ENCODE peak calls at places on chromosomes 12 and 14, in four cellular contexts. One of them, this sample, is unnamed.

GRCh38 chr12:98698603-98699463 is 53.7 kb downstream of the APAF1 start:
- DNase-seq in GM12878: peak
- DNase-seq in K562: peak
- DNase-seq in endothelial cell of umbilical vein: peak
- DNase-seq in this sample: peak

GRCh38 chr12:51621155-51621922 is 30.3 kb downstream of the SCN8A start:
- DNase-seq in GM12878: no peak
- DNase-seq in endothelial cell of umbilical vein: peak
- DNase-seq in K562: no peak
- DNase-seq in this sample: peak

GRCh38 chr14:71688576-71688975 is 243.7 kb upstream of the RGS6 start:
- DNase-seq in endothelial cell of umbilical vein: no peak
- DNase-seq in GM12878: no peak
- DNase-seq in K562: no peak
- DNase-seq in this sample: peak

GRCh38 chr12:69136931-69137613 is 102.3 kb upstream of the CPSF6 start:
- DNase-seq in GM12878: no peak
- DNase-seq in endothelial cell of umbilical vein: no peak
- DNase-seq in K562: no peak
- DNase-seq in this sample: no peak

GRCh38 chr14:53306267-53306721 is 153.2 kb upstream of the DDHD1 start:
- DNase-seq in GM12878: no peak
- DNase-seq in K562: peak
- DNase-seq in endothelial cell of umbilical vein: peak
- DNase-seq in this sample: peak

GRCh38 chr12:111451649-111452129 is 46.0 kb downstream of the SH2B3 start:
- DNase-seq in GM12878: no peak
- DNase-seq in K562: no peak
- DNase-seq in endothelial cell of umbilical vein: peak
- DNase-seq in this sample: peak

GRCh38 chr12:6943387-6943718 is 263 bp upstream of the RNU7-1 start:
- DNase-seq in K562: peak
- DNase-seq in GM12878: no peak
- DNase-seq in endothelial cell of umbilical vein: no peak
- DNase-seq in this sample: peak

GRCh38 chr12:117228239-117228638 is 38.0 kb upstream of the FBXO21 start:
- DNase-seq in endothelial cell of umbilical vein: no peak
- DNase-seq in K562: no peak
- DNase-seq in GM12878: no peak
- DNase-seq in this sample: no peak

GRCh38 chr12:43009866-43010265 is 420.3 kb upstream of the PRICKLE1 start:
- DNase-seq in GM12878: no peak
- DNase-seq in K562: no peak
- DNase-seq in endothelial cell of umbilical vein: peak
- DNase-seq in this sample: no peak

GRCh38 chr12:125376422-125376821 is 311.2 kb downstream of the AACS start:
- DNase-seq in K562: no peak
- DNase-seq in endothelial cell of umbilical vein: no peak
- DNase-seq in GM12878: no peak
- DNase-seq in this sample: no peak

GRCh38 chr12:109182041-109182839 is 65.9 kb downstream of the ACACB start:
- DNase-seq in K562: no peak
- DNase-seq in endothelial cell of umbilical vein: no peak
- DNase-seq in GM12878: no peak
- DNase-seq in this sample: no peak

DNA sequence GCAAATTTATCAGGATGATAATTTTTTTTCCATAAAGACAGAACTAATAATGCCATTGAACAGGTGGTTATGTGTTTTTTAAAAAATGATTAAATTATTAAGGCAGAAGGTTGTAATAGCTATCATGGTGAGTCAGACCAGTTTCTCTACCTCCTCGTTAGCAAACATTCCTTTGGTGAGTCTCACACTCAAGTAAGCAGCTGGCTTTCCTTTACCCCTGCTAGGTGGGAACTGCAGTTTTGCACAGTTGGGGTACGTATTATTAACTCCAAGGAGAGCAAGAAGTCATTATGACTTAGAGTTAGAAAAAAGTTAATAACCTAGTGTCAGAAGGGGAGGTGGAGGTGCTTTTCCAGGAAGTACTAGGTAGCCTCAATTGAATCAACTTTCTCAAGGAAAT is 165.3 kb downstream of the SNAPC1 start:
- DNase-seq in endothelial cell of umbilical vein: no peak
- DNase-seq in K562: no peak
- DNase-seq in GM12878: no peak
- DNase-seq in this sample: peak
- TF ChIP-seq FOS in endothelial cell of umbilical vein: no peak
- TF ChIP-seq FOS in K562: no peak
- TF ChIP-seq FOS in GM12878: no peak
- TF ChIP-seq FOS in this sample: peak

GRCh38 chr14:101820283-101820798 is 58.8 kb downstream of the PPP2R5C start:
- DNase-seq in endothelial cell of umbilical vein: no peak
- DNase-seq in K562: no peak
- DNase-seq in GM12878: peak
- DNase-seq in this sample: no peak

GRCh38 chr14:101819251-101819990 is 57.9 kb downstream of the PPP2R5C start:
- DNase-seq in K562: no peak
- DNase-seq in endothelial cell of umbilical vein: no peak
- DNase-seq in GM12878: no peak
- DNase-seq in this sample: no peak

GRCh38 chr14:101815994-101816393 is 54.5 kb downstream of the PPP2R5C start:
- DNase-seq in GM12878: no peak
- DNase-seq in endothelial cell of umbilical vein: no peak
- DNase-seq in K562: no peak
- DNase-seq in this sample: no peak

GRCh38 chr14:101814869-101815268 is 53.4 kb downstream of the PPP2R5C start:
- DNase-seq in endothelial cell of umbilical vein: no peak
- DNase-seq in GM12878: no peak
- DNase-seq in K562: no peak
- DNase-seq in this sample: no peak

DNA sequence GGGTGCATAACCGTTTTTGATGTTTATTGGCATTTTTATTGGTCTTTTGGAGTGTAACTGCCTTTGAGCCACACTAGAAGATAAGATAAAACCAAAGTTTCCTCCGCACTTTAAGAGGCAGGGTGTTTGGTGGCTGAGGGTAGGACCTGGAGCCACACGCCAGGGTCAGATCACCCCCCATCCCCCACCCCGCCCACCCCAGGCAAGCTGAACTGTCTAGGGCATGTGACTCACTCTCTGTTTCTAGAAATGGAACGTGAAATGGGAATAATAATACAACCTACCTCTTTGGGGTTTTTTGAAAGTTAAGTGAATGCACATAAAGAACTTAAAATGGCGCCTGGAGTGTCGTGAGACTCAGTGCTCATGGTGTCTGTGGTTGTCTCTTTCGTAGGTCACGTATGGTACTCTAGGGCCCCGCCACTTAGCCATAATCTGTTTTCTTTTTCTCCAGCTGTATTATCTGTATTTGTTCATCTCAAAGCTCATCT is 56.0 kb downstream of the PPP2R5C start:
- DNase-seq in endothelial cell of umbilical vein: no peak
- DNase-seq in K562: no peak
- DNase-seq in GM12878: no peak
- DNase-seq in this sample: no peak
- H3K9ac ChIP-seq in endothelial cell of umbilical vein: no peak
- H3K9ac ChIP-seq in K562: peak
- H3K9ac ChIP-seq in GM12878: no peak
- H3K9ac ChIP-seq in this sample: no peak

GRCh38 chr12:122949816-122950215 is 16.4 kb downstream of the ABCB9 start:
- DNase-seq in endothelial cell of umbilical vein: no peak
- DNase-seq in GM12878: no peak
- DNase-seq in K562: no peak
- DNase-seq in this sample: no peak

GRCh38 chr12:122951406-122951805 is 14.9 kb downstream of the ABCB9 start:
- DNase-seq in K562: no peak
- DNase-seq in GM12878: no peak
- DNase-seq in endothelial cell of umbilical vein: peak
- DNase-seq in this sample: peak

GRCh38 chr12:122950276-122950675 is 16.0 kb downstream of the ABCB9 start:
- DNase-seq in endothelial cell of umbilical vein: no peak
- DNase-seq in K562: no peak
- DNase-seq in GM12878: no peak
- DNase-seq in this sample: no peak

GRCh38 chr12:122948605-122949004 is 17.7 kb downstream of the ABCB9 start:
- DNase-seq in endothelial cell of umbilical vein: no peak
- DNase-seq in K562: no peak
- DNase-seq in GM12878: no peak
- DNase-seq in this sample: no peak

DNA sequence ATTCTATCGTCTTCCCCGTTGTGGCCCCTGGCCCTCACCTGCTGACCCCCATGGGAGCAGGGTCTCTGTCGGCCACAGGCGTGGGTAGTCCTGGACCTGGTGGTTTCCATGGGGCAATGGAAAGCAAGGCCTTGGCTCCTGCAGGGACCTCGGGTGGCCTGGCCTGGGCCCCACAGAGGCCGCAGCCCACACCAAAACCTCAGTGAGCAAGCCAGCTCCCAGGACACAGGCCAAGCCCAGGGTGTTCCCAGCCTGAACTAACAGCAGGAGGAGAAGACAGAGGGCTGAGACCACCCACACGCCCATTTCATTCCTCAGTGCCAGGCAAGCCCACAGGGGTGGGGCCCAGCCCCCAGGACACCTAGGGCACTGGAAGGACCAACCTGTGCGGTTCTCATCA is 16.9 kb downstream of the ABCB9 start:
- DNase-seq in endothelial cell of umbilical vein: no peak
- DNase-seq in GM12878: no peak
- DNase-seq in K562: no peak
- DNase-seq in this sample: no peak
- TF ChIP-seq FOS in endothelial cell of umbilical vein: no peak
- TF ChIP-seq FOS in GM12878: no peak
- TF ChIP-seq FOS in K562: no peak
- TF ChIP-seq FOS in this sample: no peak

GRCh38 chr12:22653790-22654189 is 28.8 kb downstream of the ETNK1 start:
- DNase-seq in endothelial cell of umbilical vein: peak
- DNase-seq in GM12878: no peak
- DNase-seq in K562: no peak
- DNase-seq in this sample: no peak
- H3K9ac ChIP-seq in endothelial cell of umbilical vein: no peak
- H3K9ac ChIP-seq in GM12878: no peak
- H3K9ac ChIP-seq in K562: no peak
- H3K9ac ChIP-seq in this sample: no peak

GRCh38 chr14:67317822-67318221 is 41.8 kb downstream of the ATP6V1D start:
- DNase-seq in K562: no peak
- DNase-seq in endothelial cell of umbilical vein: no peak
- DNase-seq in GM12878: no peak
- DNase-seq in this sample: no peak

GRCh38 chr14:67313153-67313552 is 46.5 kb downstream of the ATP6V1D start:
- DNase-seq in K562: no peak
- DNase-seq in GM12878: no peak
- DNase-seq in endothelial cell of umbilical vein: no peak
- DNase-seq in this sample: no peak

GRCh38 chr14:67319142-67319541 is 40.5 kb downstream of the ATP6V1D start:
- DNase-seq in endothelial cell of umbilical vein: no peak
- DNase-seq in GM12878: no peak
- DNase-seq in K562: no peak
- DNase-seq in this sample: peak
- TF ChIP-seq FOS in endothelial cell of umbilical vein: no peak
- TF ChIP-seq FOS in GM12878: no peak
- TF ChIP-seq FOS in K562: no peak
- TF ChIP-seq FOS in this sample: no peak

This sample was measured in IMR-90.